ENCODE peak calls at places on chromosomes 6 and 20, in five cellular contexts. L, B, R, S and I are unnamed samples.

GRCh38 chr20:24149175-24149574 is 160.6 kb upstream of the GGTLC1 start:
- DNase-seq in L (no peak), B (no peak), R (no peak), S (no peak), I (no peak)

GRCh38 chr20:39066464-39066863 is 104.3 kb downstream of the DHX35 start:
- DNase-seq in L (no peak), B (no peak), R (no peak), S (no peak), I (no peak)

GRCh38 chr20:23673209-23673608 is 15.6 kb downstream of the CST4 start:
- DNase-seq in L (no peak), B (no peak), R (no peak), S (no peak), I (no peak)

GRCh38 chr6:108576724-108577123 is 16.0 kb downstream of the FOXO3 start:
- DNase-seq in L (no peak), B (no peak), R (no peak), S (no peak), I (no peak)

GRCh38 chr6:109304284-109305015 is 77.8 kb downstream of the CD164 start:
- DNase-seq in L (no peak), B (peak; percentile 2), R (no peak), S (no peak), I (no peak)

GRCh38 chr6:29506446-29507067 is 18.8 kb upstream of the MAS1L start:
- DNase-seq in L (no peak), B (no peak), R (no peak), S (no peak), I (no peak)

GRCh38 chr6:13988908-13989307 is 64.2 kb downstream of the RNF182 start:
- DNase-seq in L (no peak), B (no peak), R (no peak), S (no peak), I (no peak)

GRCh38 chr6:64750910-64751309 is 956.1 kb downstream of the EYS start:
- DNase-seq in L (no peak), B (no peak), R (no peak), S (no peak), I (no peak)

GRCh38 chr20:5557123-5557522 is 193.1 kb upstream of the SHLD1 start:
- DNase-seq in L (no peak), B (peak; percentile 11), R (peak; percentile 8), S (peak; percentile 48), I (peak; percentile 13)

GRCh38 chr6:148316308-148316707 is 26.3 kb upstream of the SASH1 start:
- DNase-seq in L (no peak), B (no peak), R (no peak), S (no peak), I (no peak)

GRCh38 chr6:16316741-16317251 is 78.4 kb downstream of the GMPR start:
- DNase-seq in L (no peak), B (peak; percentile 60), R (no peak), S (no peak), I (peak; percentile 39)

DNA sequence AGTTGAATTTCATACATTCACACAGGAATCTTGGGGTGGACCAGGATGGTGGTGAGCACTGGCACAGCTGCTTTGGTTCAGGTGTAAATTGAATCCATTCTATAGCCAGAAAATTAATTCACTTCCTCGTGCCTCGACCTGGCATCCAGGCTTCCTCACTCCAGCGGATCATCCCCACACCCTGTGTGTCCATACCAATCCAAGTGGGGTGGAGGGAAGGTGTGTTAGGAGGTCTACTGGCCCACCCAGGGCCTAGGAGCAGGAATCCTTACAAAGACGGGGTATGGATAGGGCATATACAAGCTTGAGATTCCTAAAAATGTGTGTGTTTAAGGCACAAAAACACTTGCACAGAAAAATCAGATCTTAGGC is 81.8 kb upstream of the SLC24A3 start:
- DNase-seq in L (no peak), B (no peak), R (no peak), S (no peak), I (no peak)
- TF ChIP-seq CTCF in L (no peak), B (no peak), R (no peak), S (no peak), I (no peak)

DNA sequence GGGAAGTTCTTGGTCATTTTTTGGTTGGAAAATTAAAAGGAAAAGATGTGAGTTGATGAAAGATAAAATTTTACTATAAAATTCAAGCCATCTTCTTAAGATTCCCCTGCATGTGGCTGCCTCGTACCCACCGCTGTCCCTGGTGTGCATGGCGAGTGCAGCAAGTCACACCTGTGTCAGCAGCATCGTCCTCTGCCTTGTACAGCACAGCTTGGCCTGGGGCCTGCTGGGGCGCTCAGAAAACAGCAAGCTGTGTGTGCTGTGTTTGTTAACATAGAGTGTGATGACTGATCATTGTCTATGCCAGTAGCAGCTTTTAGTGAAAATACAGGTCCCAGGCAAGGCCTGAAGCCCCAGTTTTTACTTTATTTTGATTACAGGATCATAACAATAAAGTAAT is 56.7 kb downstream of the FAM120B start:
- DNase-seq in L (no peak), B (no peak), R (no peak), S (no peak), I (no peak)
- TF ChIP-seq CTCF in L (no peak), B (no peak), R (no peak), S (no peak), I (no peak)

GRCh38 chr6:73985891-73986290 is 289.9 kb downstream of the CD109 start:
- DNase-seq in L (no peak), B (peak; percentile 45), R (no peak), S (peak; percentile 35), I (peak; percentile 12)
- TF ChIP-seq CTCF in L (peak; percentile 23), B (peak; percentile 58), R (peak; percentile 59), S (peak; percentile 61), I (peak; percentile 49)

DNA sequence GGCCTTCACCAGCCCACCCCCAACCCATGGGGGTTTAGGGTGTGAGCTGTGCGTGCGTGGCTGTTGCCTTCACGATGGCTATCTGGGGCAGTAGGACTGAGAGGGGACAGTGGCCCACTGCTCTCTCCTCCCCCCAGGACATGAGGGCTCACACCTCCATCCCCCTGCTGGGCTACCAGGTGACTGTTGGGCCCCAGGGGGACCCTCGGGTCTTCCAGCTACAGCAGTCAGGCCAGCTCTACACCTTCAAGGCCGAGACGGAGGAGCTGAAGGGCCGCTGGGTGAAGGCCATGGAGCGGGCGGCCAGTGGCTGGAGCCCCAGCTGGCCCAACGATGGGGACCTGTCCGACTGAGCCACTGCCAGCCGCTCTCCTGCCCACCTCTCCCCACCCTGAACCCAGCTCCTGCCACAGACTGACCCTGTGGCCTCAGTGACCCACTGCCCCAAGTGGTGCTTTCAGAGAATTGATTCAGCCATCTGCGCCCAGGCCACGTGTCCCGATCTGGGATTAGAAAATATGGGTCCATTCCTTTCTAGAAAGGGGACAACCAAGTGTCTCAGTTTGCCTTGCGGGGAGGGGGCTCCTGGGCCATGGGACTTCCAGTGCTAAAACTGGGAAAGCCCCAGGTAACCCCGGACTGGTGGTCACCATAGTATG is 22.5 kb downstream of the FGD2 start:
- DNase-seq in L (no peak), B (no peak), R (no peak), S (no peak), I (no peak)
- TF ChIP-seq CTCF in L (no peak), B (no peak), R (no peak), S (no peak), I (no peak)

GRCh38 chr20:45229264-45230056 is 8.3 kb downstream of the SEMG2 start:
- DNase-seq in L (no peak), B (peak; percentile 47), R (no peak), S (peak; percentile 97), I (peak; percentile 60)
- TF ChIP-seq CTCF in L (peak; percentile 38), B (peak; percentile 81), R (peak; percentile 84), S (peak; percentile 99), I (peak; percentile 97)

GRCh38 chr6:90611543-90611864 is 24.6 kb upstream of the MAP3K7 start:
- DNase-seq in L (no peak), B (no peak), R (no peak), S (no peak), I (no peak)
- TF ChIP-seq CTCF in L (no peak), B (no peak), R (no peak), S (no peak), I (no peak)

DNA sequence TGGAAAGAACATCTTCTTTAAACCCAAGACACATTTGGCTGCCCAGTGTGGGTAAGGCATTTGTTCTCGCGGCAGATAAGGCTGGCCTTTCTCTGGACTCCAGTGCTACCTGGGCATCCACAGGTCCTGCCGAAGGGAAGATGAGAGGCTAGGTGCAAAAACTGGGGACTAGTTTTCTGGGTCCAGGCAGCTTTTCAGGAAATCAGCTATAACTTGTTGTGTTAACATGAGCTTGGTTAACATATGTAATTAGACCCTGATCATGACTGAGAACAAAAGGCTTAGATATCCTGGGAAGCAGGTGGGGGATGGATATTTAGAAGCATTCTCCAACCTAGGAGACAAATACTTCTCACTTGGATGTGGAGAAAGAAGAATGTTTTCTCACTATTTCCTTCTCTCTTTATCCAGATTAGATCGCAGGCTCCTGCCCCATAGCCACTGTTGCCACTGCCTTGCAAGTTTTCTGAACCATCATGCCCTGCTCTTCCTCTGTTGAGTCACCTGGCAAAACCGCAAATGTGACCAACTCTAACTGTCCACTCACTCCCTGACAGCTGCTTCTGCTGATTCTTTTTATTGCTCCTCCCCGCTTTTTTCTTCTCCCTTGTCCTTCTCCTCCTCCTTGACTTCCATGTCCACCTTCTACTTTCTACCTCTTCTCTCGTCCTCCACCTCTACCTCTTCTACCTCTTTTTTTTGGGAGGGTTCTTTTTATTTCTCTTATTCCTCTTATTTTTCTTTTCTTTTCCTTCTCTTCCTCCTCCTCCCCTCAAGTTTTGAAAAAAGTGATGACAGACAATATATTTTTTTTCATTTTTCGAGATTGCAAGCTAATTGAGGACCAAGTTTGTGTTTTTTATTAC is 258.1 kb downstream of the UTRN start:
- DNase-seq in L (no peak), B (peak; percentile 22), R (peak; percentile 5), S (peak; percentile 18), I (peak; percentile 32)
- TF ChIP-seq CTCF in L (no peak), B (no peak), R (no peak), S (no peak), I (no peak)

DNA sequence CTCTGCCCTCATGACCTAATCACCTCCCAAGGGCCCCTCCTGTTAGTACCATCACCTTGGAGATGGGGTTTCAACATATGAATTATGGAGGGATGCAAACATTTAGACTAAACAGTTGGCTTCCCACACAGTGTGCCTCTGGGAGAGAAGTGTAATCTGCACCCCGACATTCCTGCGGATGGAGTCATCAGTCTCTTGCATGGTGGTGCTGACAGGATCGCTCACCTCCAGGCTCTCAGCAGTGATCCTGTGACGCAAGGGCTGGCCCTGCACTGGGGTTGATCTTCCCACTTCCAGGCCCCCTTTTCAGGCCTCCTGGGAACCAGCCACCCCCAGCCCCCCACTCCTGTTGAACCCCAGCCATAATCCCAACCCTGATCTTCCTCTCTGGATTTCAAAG is 16.0 kb upstream of the PI16 start:
- DNase-seq in L (peak; percentile 75), B (peak; percentile 60), R (no peak), S (no peak), I (no peak)
- TF ChIP-seq CTCF in L (no peak), B (no peak), R (no peak), S (no peak), I (no peak)

GRCh38 chr6:133315811-133316210 is 74.7 kb downstream of the EYA4 start:
- DNase-seq in L (no peak), B (no peak), R (no peak), S (no peak), I (no peak)
- TF ChIP-seq CTCF in L (no peak), B (no peak), R (no peak), S (no peak), I (no peak)